ENCODE peak calls at places on chromosomes 5 and 9, in six cellular contexts. One of them, this sample, is unnamed.
A peak's percentile ranks its signal among the peaks of the same experiment; 100 is the strongest.

GRCh38 chr5:68333649-68334549 is 118.3 kb downstream of the PIK3R1 start:
- ATAC-seq in upper lobe of left lung: peak; percentile 41
- ATAC-seq in K562: peak; percentile 85
- ATAC-seq in GM12878: no peak
- ATAC-seq in HepG2: no peak
- ATAC-seq in A549: peak; percentile 93
- ATAC-seq in this sample: no peak

GRCh38 chr9:70405808-70406445 is 8.5 kb downstream of the KLF9 start:
- ATAC-seq in HepG2: no peak
- ATAC-seq in GM12878: peak; percentile 51
- ATAC-seq in upper lobe of left lung: no peak
- ATAC-seq in K562: peak; percentile 17
- ATAC-seq in A549: no peak
- ATAC-seq in this sample: no peak

GRCh38 chr9:133304158-133304470 is 29.1 kb upstream of the ABO start:
- ATAC-seq in upper lobe of left lung: no peak
- ATAC-seq in A549: no peak
- ATAC-seq in GM12878: no peak
- ATAC-seq in HepG2: no peak
- ATAC-seq in K562: no peak
- ATAC-seq in this sample: no peak

GRCh38 chr5:168460606-168461005 is 25.7 kb upstream of the RARS1 start:
- ATAC-seq in GM12878: no peak
- ATAC-seq in K562: no peak
- ATAC-seq in A549: no peak
- ATAC-seq in upper lobe of left lung: no peak
- ATAC-seq in HepG2: no peak
- ATAC-seq in this sample: no peak

GRCh38 chr5:76303917-76304316 is 99.2 kb upstream of the IQGAP2 start:
- ATAC-seq in upper lobe of left lung: no peak
- ATAC-seq in K562: no peak
- ATAC-seq in GM12878: peak; percentile 90
- ATAC-seq in HepG2: no peak
- ATAC-seq in A549: peak; percentile 57
- ATAC-seq in this sample: no peak

GRCh38 chr9:9498147-9498546 is 1114.7 kb downstream of the PTPRD start:
- ATAC-seq in HepG2: no peak
- ATAC-seq in upper lobe of left lung: no peak
- ATAC-seq in K562: no peak
- ATAC-seq in GM12878: no peak
- ATAC-seq in A549: no peak
- ATAC-seq in this sample: no peak

GRCh38 chr5:79792518-79792917 is 102.9 kb downstream of the CMYA5 start:
- ATAC-seq in A549: no peak
- ATAC-seq in GM12878: no peak
- ATAC-seq in upper lobe of left lung: no peak
- ATAC-seq in K562: no peak
- ATAC-seq in HepG2: no peak
- ATAC-seq in this sample: no peak

GRCh38 chr9:124392254-124392653 is 23.0 kb downstream of the PSMB7 start:
- ATAC-seq in GM12878: no peak
- ATAC-seq in HepG2: no peak
- ATAC-seq in upper lobe of left lung: peak; percentile 54
- ATAC-seq in K562: no peak
- ATAC-seq in A549: peak; percentile 17
- ATAC-seq in this sample: no peak

GRCh38 chr9:121576281-121577075 is 75.0 kb upstream of the DAB2IP start:
- ATAC-seq in HepG2: peak; percentile 40
- ATAC-seq in upper lobe of left lung: no peak
- ATAC-seq in GM12878: no peak
- ATAC-seq in K562: peak; percentile 66
- ATAC-seq in A549: no peak
- ATAC-seq in this sample: no peak

GRCh38 chr5:39224196-39224754 is 4.9 kb upstream of the FYB1 start:
- ATAC-seq in HepG2: no peak
- ATAC-seq in GM12878: no peak
- ATAC-seq in A549: peak; percentile 78
- ATAC-seq in K562: peak; percentile 99
- ATAC-seq in upper lobe of left lung: peak; percentile 75
- ATAC-seq in this sample: peak; percentile 57

GRCh38 chr9:112764344-112764743 is 13.8 kb downstream of the SNX30 start:
- ATAC-seq in HepG2: peak; percentile 76
- ATAC-seq in A549: no peak
- ATAC-seq in upper lobe of left lung: peak; percentile 38
- ATAC-seq in GM12878: no peak
- ATAC-seq in K562: peak; percentile 77
- ATAC-seq in this sample: no peak

GRCh38 chr9:121824651-121825480 is 173.4 kb downstream of the DAB2IP start:
- ATAC-seq in HepG2: peak; percentile 79
- ATAC-seq in A549: peak; percentile 51
- ATAC-seq in K562: peak; percentile 71
- ATAC-seq in GM12878: peak; percentile 38
- ATAC-seq in upper lobe of left lung: no peak
- ATAC-seq in this sample: no peak

GRCh38 chr5:169097374-169097831 is 203.5 kb downstream of the SLIT3 start:
- ATAC-seq in GM12878: no peak
- ATAC-seq in upper lobe of left lung: no peak
- ATAC-seq in HepG2: no peak
- ATAC-seq in K562: no peak
- ATAC-seq in A549: no peak
- ATAC-seq in this sample: peak; percentile 41

GRCh38 chr9:24614070-24614469 is 68.4 kb upstream of the IZUMO3 start:
- ATAC-seq in K562: no peak
- ATAC-seq in A549: no peak
- ATAC-seq in upper lobe of left lung: no peak
- ATAC-seq in GM12878: no peak
- ATAC-seq in HepG2: no peak
- ATAC-seq in this sample: no peak

DNA sequence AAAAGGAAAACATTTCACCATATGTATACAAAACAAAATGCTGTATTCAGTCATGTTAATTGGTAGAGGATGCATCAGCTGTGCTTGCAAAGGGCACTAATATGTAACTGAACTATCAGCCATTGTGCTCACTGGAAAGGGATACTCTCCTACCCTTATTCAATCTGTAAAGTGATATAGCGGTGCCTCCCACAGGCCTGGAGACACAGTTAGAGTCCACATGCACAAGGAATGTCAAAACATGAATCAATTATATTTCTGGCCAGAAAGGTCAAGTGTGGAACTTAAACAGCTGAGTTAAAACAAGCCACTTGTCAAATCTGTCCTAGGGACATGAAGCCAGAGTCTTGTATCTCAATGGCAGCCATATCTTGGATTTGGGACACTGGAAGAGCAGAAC is 71.2 kb upstream of the IZUMO3 start:
- ATAC-seq in upper lobe of left lung: no peak
- ATAC-seq in GM12878: no peak
- ATAC-seq in A549: no peak
- ATAC-seq in K562: no peak
- ATAC-seq in HepG2: no peak
- ATAC-seq in this sample: no peak
- TF ChIP-seq CTCF in upper lobe of left lung: no peak
- TF ChIP-seq CTCF in GM12878: no peak
- TF ChIP-seq CTCF in A549: no peak
- TF ChIP-seq CTCF in K562: no peak
- TF ChIP-seq CTCF in HepG2: no peak
- TF ChIP-seq CTCF in this sample: no peak

GRCh38 chr9:78821126-78821822 is 524.3 kb downstream of the PSAT1 start:
- ATAC-seq in K562: no peak
- ATAC-seq in HepG2: peak; percentile 87
- ATAC-seq in upper lobe of left lung: peak; percentile 57
- ATAC-seq in A549: peak; percentile 50
- ATAC-seq in GM12878: peak; percentile 78
- ATAC-seq in this sample: no peak
- TF ChIP-seq EP300 in K562: no peak
- TF ChIP-seq EP300 in HepG2: no peak
- TF ChIP-seq EP300 in upper lobe of left lung: no peak
- TF ChIP-seq EP300 in A549: no peak
- TF ChIP-seq EP300 in GM12878: no peak
- TF ChIP-seq EP300 in this sample: no peak

GRCh38 chr5:61311836-61312808 is 19.9 kb upstream of the ZSWIM6 start:
- ATAC-seq in HepG2: peak; percentile 68
- ATAC-seq in GM12878: peak; percentile 52
- ATAC-seq in A549: peak; percentile 73
- ATAC-seq in upper lobe of left lung: no peak
- ATAC-seq in K562: no peak
- ATAC-seq in this sample: peak; percentile 27
- H3K4me1 ChIP-seq in HepG2: no peaks in the 10 kb centered on the region
- H3K4me1 ChIP-seq in GM12878: peaks cover 4% of the 10 kb centered on the region
- H3K4me1 ChIP-seq in A549: peaks cover 69% of the 10 kb centered on the region
- H3K4me1 ChIP-seq in upper lobe of left lung: peaks cover 13% of the 10 kb centered on the region
- H3K4me1 ChIP-seq in K562: no peaks in the 10 kb centered on the region
- H3K4me1 ChIP-seq in this sample: no peaks in the 10 kb centered on the region

DNA sequence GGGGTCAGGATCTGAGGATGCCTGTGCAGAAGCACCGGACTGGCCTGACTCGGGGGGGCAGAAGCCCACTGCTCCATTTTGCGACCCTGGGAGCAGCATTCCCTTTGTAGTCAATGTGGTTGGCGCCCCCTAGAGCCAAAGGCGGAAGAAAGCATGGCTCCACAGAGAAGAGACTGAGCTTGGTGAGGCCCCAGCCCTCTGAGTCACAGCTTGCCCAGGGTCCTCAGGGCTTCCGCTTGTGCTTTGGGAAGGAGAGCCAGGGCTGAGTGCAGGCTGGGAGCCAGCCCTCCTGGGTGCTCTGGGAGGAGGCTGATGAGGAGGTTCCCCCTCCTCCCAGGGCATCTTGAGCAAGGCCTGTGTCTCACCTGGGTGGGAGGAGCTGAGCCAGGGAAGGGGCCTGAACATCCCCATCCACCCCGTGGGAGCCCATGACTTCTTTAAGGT is 5.5 kb upstream of the AQP3 start:
- ATAC-seq in upper lobe of left lung: peak; percentile 75
- ATAC-seq in K562: peak; percentile 94
- ATAC-seq in A549: peak; percentile 88
- ATAC-seq in GM12878: peak; percentile 84
- ATAC-seq in HepG2: peak; percentile 89
- ATAC-seq in this sample: peak; percentile 49
- TF ChIP-seq CTCF in upper lobe of left lung: peak; percentile 68
- TF ChIP-seq CTCF in K562: peak; percentile 73
- TF ChIP-seq CTCF in A549: peak; percentile 87
- TF ChIP-seq CTCF in GM12878: peak; percentile 52
- TF ChIP-seq CTCF in HepG2: peak; percentile 93
- TF ChIP-seq CTCF in this sample: no peak

DNA sequence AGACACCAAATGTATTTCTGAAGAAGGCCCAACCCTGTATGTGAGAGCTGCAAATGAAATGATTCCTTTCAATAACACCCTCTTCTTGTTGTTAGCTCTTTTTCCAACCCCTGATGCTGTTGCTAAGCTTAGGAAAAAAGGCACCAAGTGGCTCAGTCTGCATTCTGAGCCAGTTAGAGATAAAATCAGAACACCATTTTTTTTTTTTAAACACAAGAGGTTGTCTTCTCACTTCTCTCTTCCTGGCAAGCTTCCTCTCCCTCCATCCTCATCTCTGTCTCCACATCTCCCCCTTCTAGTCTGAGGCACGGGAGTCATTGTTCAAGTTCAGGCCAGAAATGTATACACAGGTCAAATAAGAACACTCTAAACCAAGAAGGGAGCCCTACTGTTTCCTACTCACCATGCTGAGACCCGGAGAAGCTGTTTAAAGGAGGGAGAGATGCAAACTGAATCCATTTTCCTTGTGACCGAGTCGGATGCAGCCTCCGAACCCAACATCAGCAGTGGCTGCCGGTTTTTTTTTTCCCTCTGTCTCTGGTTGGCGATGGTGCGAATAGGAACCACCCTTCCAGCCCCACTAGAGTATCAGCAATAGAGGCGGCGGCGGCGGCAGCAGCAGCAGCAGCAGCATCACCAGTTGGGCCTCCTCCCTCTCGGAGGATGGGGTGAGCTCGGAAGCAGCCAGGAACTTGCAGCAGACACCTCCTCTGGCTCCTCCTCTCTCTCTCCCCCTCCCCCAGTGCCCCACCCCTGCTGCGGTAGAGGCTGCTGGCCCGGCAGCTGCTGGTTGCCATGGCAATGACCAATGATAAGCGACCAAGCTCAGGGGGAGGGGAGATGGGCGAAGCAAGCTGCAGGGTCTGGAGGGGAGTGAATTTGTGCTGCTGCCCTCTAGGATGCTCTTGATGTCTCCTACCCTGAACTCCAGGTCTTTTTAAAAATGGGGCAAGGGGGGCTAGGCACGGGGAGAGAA is at the start of gene JAKMIP2:
- ATAC-seq in K562: no peak
- ATAC-seq in A549: no peak
- ATAC-seq in GM12878: peak; percentile 96
- ATAC-seq in upper lobe of left lung: peak; percentile 76
- ATAC-seq in HepG2: no peak
- ATAC-seq in this sample: peak; percentile 39
- TF ChIP-seq EP300 in K562: no peak
- TF ChIP-seq EP300 in A549: no peak
- TF ChIP-seq EP300 in GM12878: no peak
- TF ChIP-seq EP300 in upper lobe of left lung: no peak
- TF ChIP-seq EP300 in HepG2: no peak
- TF ChIP-seq EP300 in this sample: no peak

DNA sequence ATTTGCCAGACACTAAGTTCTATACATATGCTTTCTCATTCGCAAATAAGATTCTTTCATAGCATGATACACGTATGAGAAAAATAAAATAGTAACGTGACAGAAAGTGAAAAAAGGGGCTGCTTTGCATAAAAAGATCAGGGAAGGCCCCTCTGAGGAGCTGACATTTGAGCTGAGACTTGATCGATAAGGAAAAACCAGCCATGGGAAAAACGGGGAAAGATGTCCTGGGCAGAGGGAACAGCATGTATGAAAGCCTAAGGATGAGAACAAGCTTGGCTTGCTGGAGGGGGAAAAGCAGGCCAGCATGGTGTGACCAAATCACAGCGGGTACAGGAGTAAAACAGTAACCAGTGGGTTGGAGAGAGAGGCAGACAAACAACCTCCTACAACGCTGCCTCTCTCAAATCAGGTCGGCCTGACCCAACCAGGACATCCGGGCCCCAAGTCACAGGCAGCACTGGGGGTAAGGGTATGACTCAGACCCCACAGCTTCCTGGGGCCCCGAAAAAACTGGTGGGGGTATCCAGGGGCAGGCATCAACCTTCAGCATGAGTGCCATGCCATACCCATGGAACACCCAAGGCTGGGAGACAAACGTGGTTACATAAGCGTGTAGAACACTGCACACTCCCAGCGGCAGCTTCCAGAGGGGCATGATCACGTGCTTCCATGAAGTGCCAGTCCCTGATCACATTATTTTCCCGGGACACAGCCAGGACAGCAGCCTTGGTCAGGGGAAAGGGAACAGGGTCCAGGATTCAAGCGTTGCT is 2.2 kb downstream of the TNIP1 start:
- ATAC-seq in upper lobe of left lung: no peak
- ATAC-seq in K562: no peak
- ATAC-seq in HepG2: no peak
- ATAC-seq in A549: no peak
- ATAC-seq in GM12878: peak; percentile 53
- ATAC-seq in this sample: no peak
- H3K4me1 ChIP-seq in upper lobe of left lung: peaks cover 60% of the 10 kb centered on the region
- H3K4me1 ChIP-seq in K562: peaks cover 25% of the 10 kb centered on the region
- H3K4me1 ChIP-seq in HepG2: peaks cover 65% of the 10 kb centered on the region
- H3K4me1 ChIP-seq in A549: peaks cover 59% of the 10 kb centered on the region
- H3K4me1 ChIP-seq in GM12878: peaks cover 43% of the 10 kb centered on the region
- H3K4me1 ChIP-seq in this sample: peaks cover 65% of the 10 kb centered on the region

GRCh38 chr9:134365115-134365596 is 38.9 kb downstream of the RXRA start:
- ATAC-seq in GM12878: no peak
- ATAC-seq in HepG2: peak; percentile 30
- ATAC-seq in upper lobe of left lung: no peak
- ATAC-seq in K562: no peak
- ATAC-seq in A549: no peak
- ATAC-seq in this sample: no peak
- TF ChIP-seq CTCF in GM12878: no peak
- TF ChIP-seq CTCF in HepG2: no peak
- TF ChIP-seq CTCF in upper lobe of left lung: no peak
- TF ChIP-seq CTCF in K562: no peak
- TF ChIP-seq CTCF in A549: no peak
- TF ChIP-seq CTCF in this sample: no peak

This sample was measured in gastroesophageal sphincter.